ENCODE peak calls at places on chromosomes 13 and 19, in nine cellular contexts. One of them, this sample, is unnamed.

GRCh38 chr19:5480427-5480836 is 25.2 kb downstream of the ZNRF4 start:
- DNase-seq in heart left ventricle: no peak
- DNase-seq in breast epithelium: no peak
- DNase-seq in CD8-positive, alpha-beta T cell: peak
- DNase-seq in tibial artery: no peak
- DNase-seq in left lung: no peak
- DNase-seq in thyroid gland: no peak
- DNase-seq in Peyer's patch: peak
- DNase-seq in brain microvascular endothelial cell: no peak
- DNase-seq in this sample: no peak

GRCh38 chr19:41887711-41888382 is 4.9 kb downstream of the ARHGEF1 start:
- DNase-seq in heart left ventricle: no peak
- DNase-seq in breast epithelium: no peak
- DNase-seq in CD8-positive, alpha-beta T cell: peak
- DNase-seq in tibial artery: no peak
- DNase-seq in left lung: peak
- DNase-seq in thyroid gland: peak
- DNase-seq in Peyer's patch: peak
- DNase-seq in brain microvascular endothelial cell: no peak
- DNase-seq in this sample: peak

GRCh38 chr19:40585677-40586422 is 9.2 kb downstream of the SHKBP1 start:
- DNase-seq in heart left ventricle: no peak
- DNase-seq in breast epithelium: no peak
- DNase-seq in CD8-positive, alpha-beta T cell: no peak
- DNase-seq in tibial artery: no peak
- DNase-seq in left lung: no peak
- DNase-seq in thyroid gland: no peak
- DNase-seq in Peyer's patch: no peak
- DNase-seq in brain microvascular endothelial cell: peak
- DNase-seq in this sample: no peak

GRCh38 chr13:20405691-20406090 is 120.0 kb downstream of the CRYL1 start:
- DNase-seq in heart left ventricle: no peak
- DNase-seq in breast epithelium: no peak
- DNase-seq in CD8-positive, alpha-beta T cell: no peak
- DNase-seq in tibial artery: no peak
- DNase-seq in left lung: no peak
- DNase-seq in thyroid gland: no peak
- DNase-seq in Peyer's patch: no peak
- DNase-seq in brain microvascular endothelial cell: no peak
- DNase-seq in this sample: no peak

GRCh38 chr19:16899566-16900075 is 10.8 kb downstream of the F2RL3 start:
- DNase-seq in heart left ventricle: peak
- DNase-seq in breast epithelium: no peak
- DNase-seq in CD8-positive, alpha-beta T cell: no peak
- DNase-seq in tibial artery: no peak
- DNase-seq in left lung: no peak
- DNase-seq in thyroid gland: no peak
- DNase-seq in Peyer's patch: peak
- DNase-seq in brain microvascular endothelial cell: peak
- DNase-seq in this sample: peak

GRCh38 chr19:45591004-45591637 is 6.5 kb upstream of the OPA3 start:
- DNase-seq in heart left ventricle: peak
- DNase-seq in breast epithelium: peak
- DNase-seq in CD8-positive, alpha-beta T cell: peak
- DNase-seq in tibial artery: no peak
- DNase-seq in left lung: peak
- DNase-seq in thyroid gland: peak
- DNase-seq in Peyer's patch: peak
- DNase-seq in brain microvascular endothelial cell: no peak
- DNase-seq in this sample: peak

GRCh38 chr13:47621931-47622330 is 379.1 kb downstream of the SUCLA2 start:
- DNase-seq in heart left ventricle: no peak
- DNase-seq in breast epithelium: no peak
- DNase-seq in CD8-positive, alpha-beta T cell: no peak
- DNase-seq in tibial artery: no peak
- DNase-seq in left lung: no peak
- DNase-seq in thyroid gland: no peak
- DNase-seq in Peyer's patch: no peak
- DNase-seq in brain microvascular endothelial cell: peak
- DNase-seq in this sample: no peak

GRCh38 chr13:51370116-51370515 is 30.6 kb downstream of the SERPINE3 start:
- DNase-seq in heart left ventricle: no peak
- DNase-seq in breast epithelium: no peak
- DNase-seq in CD8-positive, alpha-beta T cell: no peak
- DNase-seq in tibial artery: no peak
- DNase-seq in left lung: no peak
- DNase-seq in thyroid gland: no peak
- DNase-seq in Peyer's patch: no peak
- DNase-seq in brain microvascular endothelial cell: peak
- DNase-seq in this sample: no peak

GRCh38 chr13:38713046-38713445 is 26.2 kb downstream of the FREM2 start:
- DNase-seq in heart left ventricle: no peak
- DNase-seq in breast epithelium: no peak
- DNase-seq in CD8-positive, alpha-beta T cell: no peak
- DNase-seq in tibial artery: no peak
- DNase-seq in left lung: no peak
- DNase-seq in thyroid gland: no peak
- DNase-seq in Peyer's patch: no peak
- DNase-seq in brain microvascular endothelial cell: no peak
- DNase-seq in this sample: no peak

GRCh38 chr13:114143806-114144605 is 11.6 kb upstream of the RASA3 start:
- DNase-seq in heart left ventricle: no peak
- DNase-seq in breast epithelium: peak
- DNase-seq in CD8-positive, alpha-beta T cell: peak
- DNase-seq in tibial artery: no peak
- DNase-seq in left lung: peak
- DNase-seq in thyroid gland: no peak
- DNase-seq in Peyer's patch: peak
- DNase-seq in brain microvascular endothelial cell: no peak
- DNase-seq in this sample: peak

GRCh38 chr19:36103040-36103626 is 7.8 kb upstream of the OVOL3 start:
- DNase-seq in heart left ventricle: no peak
- DNase-seq in breast epithelium: no peak
- DNase-seq in CD8-positive, alpha-beta T cell: no peak
- DNase-seq in tibial artery: no peak
- DNase-seq in left lung: no peak
- DNase-seq in thyroid gland: no peak
- DNase-seq in Peyer's patch: no peak
- DNase-seq in brain microvascular endothelial cell: no peak
- DNase-seq in this sample: no peak

GRCh38 chr13:110757296-110757695 is 43.8 kb downstream of the ING1 start:
- DNase-seq in heart left ventricle: no peak
- DNase-seq in breast epithelium: no peak
- DNase-seq in CD8-positive, alpha-beta T cell: no peak
- DNase-seq in tibial artery: no peak
- DNase-seq in left lung: no peak
- DNase-seq in thyroid gland: no peak
- DNase-seq in Peyer's patch: no peak
- DNase-seq in brain microvascular endothelial cell: no peak
- DNase-seq in this sample: no peak

GRCh38 chr13:33235078-33235477 is 50.5 kb downstream of the STARD13 start:
- DNase-seq in heart left ventricle: no peak
- DNase-seq in breast epithelium: no peak
- DNase-seq in CD8-positive, alpha-beta T cell: no peak
- DNase-seq in tibial artery: no peak
- DNase-seq in left lung: no peak
- DNase-seq in thyroid gland: no peak
- DNase-seq in Peyer's patch: no peak
- DNase-seq in brain microvascular endothelial cell: peak
- DNase-seq in this sample: no peak

GRCh38 chr13:30354481-30355404 is 47.4 kb upstream of the KATNAL1 start:
- DNase-seq in heart left ventricle: no peak
- DNase-seq in breast epithelium: no peak
- DNase-seq in CD8-positive, alpha-beta T cell: no peak
- DNase-seq in tibial artery: no peak
- DNase-seq in left lung: no peak
- DNase-seq in thyroid gland: no peak
- DNase-seq in Peyer's patch: no peak
- DNase-seq in brain microvascular endothelial cell: no peak
- DNase-seq in this sample: peak

GRCh38 chr19:19900124-19900523 is 622 bp upstream of the ZNF93 start:
- DNase-seq in heart left ventricle: no peak
- DNase-seq in breast epithelium: no peak
- DNase-seq in CD8-positive, alpha-beta T cell: no peak
- DNase-seq in tibial artery: no peak
- DNase-seq in left lung: no peak
- DNase-seq in thyroid gland: no peak
- DNase-seq in Peyer's patch: no peak
- DNase-seq in brain microvascular endothelial cell: peak
- DNase-seq in this sample: no peak

GRCh38 chr13:114110091-114110829 is 22.2 kb downstream of the RASA3 start:
- DNase-seq in heart left ventricle: peak
- DNase-seq in breast epithelium: peak
- DNase-seq in CD8-positive, alpha-beta T cell: peak
- DNase-seq in tibial artery: peak
- DNase-seq in left lung: peak
- DNase-seq in thyroid gland: no peak
- DNase-seq in Peyer's patch: peak
- DNase-seq in brain microvascular endothelial cell: no peak
- DNase-seq in this sample: peak

GRCh38 chr19:19567391-19567790 is 29.3 kb downstream of the CILP2 start:
- DNase-seq in heart left ventricle: no peak
- DNase-seq in breast epithelium: no peak
- DNase-seq in CD8-positive, alpha-beta T cell: no peak
- DNase-seq in tibial artery: no peak
- DNase-seq in left lung: no peak
- DNase-seq in thyroid gland: no peak
- DNase-seq in Peyer's patch: no peak
- DNase-seq in brain microvascular endothelial cell: no peak
- DNase-seq in this sample: no peak

GRCh38 chr19:51660975-51661600 is 14.5 kb upstream of the SIGLEC14 start:
- DNase-seq in heart left ventricle: peak
- DNase-seq in breast epithelium: no peak
- DNase-seq in CD8-positive, alpha-beta T cell: peak
- DNase-seq in tibial artery: peak
- DNase-seq in left lung: no peak
- DNase-seq in thyroid gland: peak
- DNase-seq in Peyer's patch: peak
- DNase-seq in brain microvascular endothelial cell: peak
- DNase-seq in this sample: peak

GRCh38 chr19:29660835-29661234 is 4.4 kb upstream of the PLEKHF1 start:
- DNase-seq in heart left ventricle: no peak
- DNase-seq in breast epithelium: peak
- DNase-seq in CD8-positive, alpha-beta T cell: peak
- DNase-seq in tibial artery: no peak
- DNase-seq in left lung: no peak
- DNase-seq in thyroid gland: no peak
- DNase-seq in Peyer's patch: no peak
- DNase-seq in brain microvascular endothelial cell: no peak
- DNase-seq in this sample: no peak

GRCh38 chr19:1169921-1170885 is 3.9 kb downstream of the SBNO2 start:
- DNase-seq in heart left ventricle: no peak
- DNase-seq in breast epithelium: no peak
- DNase-seq in CD8-positive, alpha-beta T cell: no peak
- DNase-seq in tibial artery: no peak
- DNase-seq in left lung: peak
- DNase-seq in thyroid gland: no peak
- DNase-seq in Peyer's patch: no peak
- DNase-seq in brain microvascular endothelial cell: no peak
- DNase-seq in this sample: peak
- H3K27ac ChIP-seq in heart left ventricle: no peak
- H3K27ac ChIP-seq in breast epithelium: peak
- H3K27ac ChIP-seq in CD8-positive, alpha-beta T cell: no peak
- H3K27ac ChIP-seq in tibial artery: no peak
- H3K27ac ChIP-seq in left lung: no peak
- H3K27ac ChIP-seq in thyroid gland: no peak
- H3K27ac ChIP-seq in Peyer's patch: peak
- H3K27ac ChIP-seq in brain microvascular endothelial cell: no peak
- H3K27ac ChIP-seq in this sample: peak

GRCh38 chr13:93004919-93005318 is 221.7 kb upstream of the GPC6 start:
- DNase-seq in heart left ventricle: no peak
- DNase-seq in breast epithelium: no peak
- DNase-seq in CD8-positive, alpha-beta T cell: no peak
- DNase-seq in tibial artery: no peak
- DNase-seq in left lung: no peak
- DNase-seq in thyroid gland: no peak
- DNase-seq in Peyer's patch: no peak
- DNase-seq in brain microvascular endothelial cell: peak
- DNase-seq in this sample: no peak
- TF ChIP-seq CTCF in heart left ventricle: no peak
- TF ChIP-seq CTCF in breast epithelium: no peak
- TF ChIP-seq CTCF in CD8-positive, alpha-beta T cell: no peak
- TF ChIP-seq CTCF in tibial artery: no peak
- TF ChIP-seq CTCF in left lung: no peak
- TF ChIP-seq CTCF in thyroid gland: no peak
- TF ChIP-seq CTCF in Peyer's patch: no peak
- TF ChIP-seq CTCF in brain microvascular endothelial cell: peak
- TF ChIP-seq CTCF in this sample: peak

GRCh38 chr19:10416380-10417257 is 3.7 kb upstream of the PDE4A start:
- DNase-seq in heart left ventricle: peak
- DNase-seq in breast epithelium: peak
- DNase-seq in CD8-positive, alpha-beta T cell: peak
- DNase-seq in tibial artery: peak
- DNase-seq in left lung: peak
- DNase-seq in thyroid gland: peak
- DNase-seq in Peyer's patch: peak
- DNase-seq in brain microvascular endothelial cell: peak
- DNase-seq in this sample: peak
- H3K27ac ChIP-seq in heart left ventricle: peak
- H3K27ac ChIP-seq in breast epithelium: peak
- H3K27ac ChIP-seq in CD8-positive, alpha-beta T cell: peak
- H3K27ac ChIP-seq in tibial artery: no peak
- H3K27ac ChIP-seq in left lung: no peak
- H3K27ac ChIP-seq in thyroid gland: no peak
- H3K27ac ChIP-seq in Peyer's patch: no peak
- H3K27ac ChIP-seq in brain microvascular endothelial cell: no peak
- H3K27ac ChIP-seq in this sample: no peak

DNA sequence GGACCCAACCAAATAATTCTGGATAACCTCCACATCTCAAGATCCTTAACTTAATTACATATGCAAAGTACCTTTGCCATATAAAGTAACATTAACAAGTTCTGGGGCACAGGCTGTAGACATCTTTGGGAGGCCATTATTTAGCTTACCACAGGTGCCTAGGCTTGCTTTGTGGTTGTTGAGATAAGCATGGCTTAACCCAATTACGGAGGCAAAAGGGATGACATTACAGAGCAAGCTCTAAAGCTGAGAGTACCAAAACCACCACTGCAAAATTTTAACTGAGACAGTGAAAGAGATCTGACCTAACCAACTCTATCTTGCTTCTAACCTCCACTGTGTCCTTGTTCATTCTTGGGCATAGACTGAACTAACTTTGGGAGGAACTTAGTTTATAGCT is 502.9 kb upstream of the ATXN8OS start:
- DNase-seq in heart left ventricle: no peak
- DNase-seq in breast epithelium: no peak
- DNase-seq in CD8-positive, alpha-beta T cell: no peak
- DNase-seq in tibial artery: no peak
- DNase-seq in left lung: no peak
- DNase-seq in thyroid gland: no peak
- DNase-seq in Peyer's patch: no peak
- DNase-seq in brain microvascular endothelial cell: no peak
- DNase-seq in this sample: no peak
- TF ChIP-seq CTCF in heart left ventricle: no peak
- TF ChIP-seq CTCF in breast epithelium: no peak
- TF ChIP-seq CTCF in CD8-positive, alpha-beta T cell: no peak
- TF ChIP-seq CTCF in tibial artery: no peak
- TF ChIP-seq CTCF in left lung: no peak
- TF ChIP-seq CTCF in thyroid gland: no peak
- TF ChIP-seq CTCF in Peyer's patch: no peak
- TF ChIP-seq CTCF in brain microvascular endothelial cell: no peak
- TF ChIP-seq CTCF in this sample: no peak

This sample was measured in right lobe of liver.